ENCODE peak calls at places on chromosome 1, in six cellular contexts. R is A172, I is substantia nigra, G is WTC11, L is T-helper 17 cell, S is lung microvascular endothelial cell. H is an unnamed sample.
A peak's percentile ranks its signal among the peaks of the same experiment; 100 is the strongest.

GRCh38 chr1:1001631-1002300 is 1.9 kb upstream of the HES4 start:
- DNase-seq in I (peak; percentile 74), R (no peak), S (peak; percentile 64), L (peak; percentile 62), G (peak; percentile 79), H (peak; percentile 81)

GRCh38 chr1:41804176-41804575 is 114.5 kb downstream of the HIVEP3 start:
- DNase-seq in I (no peak), G (no peak), L (no peak), S (no peak), R (no peak), H (no peak)

GRCh38 chr1:153432874-153433681 is 16.8 kb downstream of the S100A7A start:
- DNase-seq in G (no peak), I (no peak), S (no peak), L (no peak), R (peak; percentile 67), H (no peak)

GRCh38 chr1:205271745-205272144 is 44.0 kb downstream of the TMCC2 start:
- DNase-seq in S (no peak), G (no peak), R (no peak), L (no peak), I (no peak), H (no peak)

GRCh38 chr1:89608627-89609338 is 24.1 kb upstream of the LRRC8C start:
- DNase-seq in G (no peak), S (no peak), I (no peak), L (peak; percentile 47), R (no peak), H (no peak)

GRCh38 chr1:164803366-164803765 is 244.4 kb downstream of the PBX1 start:
- DNase-seq in G (no peak), R (no peak), I (no peak), L (no peak), S (no peak), H (peak; percentile 75)

GRCh38 chr1:207514890-207515289 is 18.9 kb downstream of the CR1 start:
- DNase-seq in L (no peak), G (no peak), I (no peak), R (no peak), S (no peak), H (no peak)

GRCh38 chr1:15409400-15410222 is at the start of gene EFHD2:
- DNase-seq in R (no peak), S (peak; percentile 84), L (peak; percentile 82), G (peak; percentile 77), I (peak; percentile 55), H (peak; percentile 77)

GRCh38 chr1:51998007-51998406 is 7.5 kb upstream of the RAB3B start:
- DNase-seq in L (no peak), G (no peak), R (no peak), S (no peak), I (no peak), H (no peak)

GRCh38 chr1:160768295-160768657 is 27.7 kb upstream of the LY9 start:
- DNase-seq in L (peak; percentile 75), R (peak; percentile 57), I (peak; percentile 9), G (peak; percentile 71), S (peak; percentile 19), H (peak; percentile 9)

GRCh38 chr1:36349241-36349671 is 25.8 kb upstream of the EVA1B start:
- DNase-seq in L (no peak), I (no peak), S (peak; percentile 62), R (peak; percentile 68), G (no peak), H (no peak)

GRCh38 chr1:118947790-118948189 is 40.4 kb downstream of the TBX15 start:
- DNase-seq in L (no peak), S (no peak), R (peak; percentile 84), I (no peak), G (no peak), H (no peak)

GRCh38 chr1:165884690-165885304 is 57.4 kb downstream of the UCK2 start:
- DNase-seq in S (peak; percentile 70), I (no peak), R (no peak), L (no peak), G (no peak), H (no peak)

GRCh38 chr1:12087797-12088314 is 24.8 kb downstream of the TNFRSF8 start:
- DNase-seq in G (no peak), S (no peak), I (no peak), L (peak; percentile 32), R (no peak), H (peak; percentile 54)

GRCh38 chr1:48003741-48004503 is 6.7 kb upstream of the TRABD2B start:
- DNase-seq in S (no peak), I (no peak), G (no peak), R (no peak), L (no peak), H (peak; percentile 47)

GRCh38 chr1:70874826-70875225 is 172.8 kb downstream of the PTGER3 start:
- DNase-seq in R (no peak), S (no peak), L (no peak), I (no peak), G (no peak), H (no peak)

GRCh38 chr1:201320168-201320842 is 37.0 kb downstream of the PKP1 start:
- DNase-seq in I (no peak), G (no peak), R (no peak), S (no peak), L (no peak), H (no peak)

GRCh38 chr1:32126770-32127169 is 18.9 kb downstream of the KPNA6 start:
- DNase-seq in S (no peak), G (no peak), L (no peak), R (no peak), I (no peak), H (no peak)

GRCh38 chr1:152623203-152623844 is 421 bp upstream of the LCE3A start:
- DNase-seq in G (no peak), R (no peak), S (no peak), L (no peak), I (no peak), H (no peak)

GRCh38 chr1:211910917-211911485 is 80.4 kb upstream of the LPGAT1 start:
- DNase-seq in R (no peak), S (no peak), G (no peak), I (no peak), L (no peak), H (no peak)

GRCh38 chr1:211381481-211382181 is 55.0 kb downstream of the TRAF5 start:
- DNase-seq in L (no peak), G (no peak), I (no peak), R (no peak), S (no peak), H (no peak)

GRCh38 chr1:210882414-210883221 is 251.3 kb downstream of the KCNH1 start:
- DNase-seq in I (no peak), R (peak; percentile 97), G (no peak), S (peak; percentile 2), L (no peak), H (peak; percentile 89)

GRCh38 chr1:76786232-76786631 is 81.0 kb upstream of the ST6GALNAC5 start:
- DNase-seq in L (no peak), S (peak; percentile 73), G (no peak), I (no peak), R (peak; percentile 14), H (no peak)

GRCh38 chr1:221442056-221442455 is 299.8 kb downstream of the DUSP10 start:
- DNase-seq in L (no peak), S (no peak), G (no peak), I (no peak), R (no peak), H (no peak)

GRCh38 chr1:2388004-2388913 is 3.1 kb downstream of the MORN1 start:
- DNase-seq in R (no peak), L (no peak), S (no peak), I (no peak), G (no peak), H (no peak)